ENCODE peak calls at places on chromosomes 16 and 17, in four cellular contexts. C, Z, B and D are unnamed samples.

GRCh38 chr16:52271088-52271487 is 275.9 kb downstream of the TOX3 start:
- DNase-seq in C (no peak), Z (no peak), B (no peak), D (no peak)

GRCh38 chr17:27690882-27691281 is 59.9 kb downstream of the LGALS9 start:
- DNase-seq in C (no peak), Z (no peak), B (no peak), D (no peak)

GRCh38 chr17:74712756-74713155 is at the start of gene CD300LF:
- DNase-seq in C (no peak), Z (peak), B (peak), D (peak)

GRCh38 chr17:42171831-42172230 is 9.1 kb downstream of the KCNH4 start:
- DNase-seq in C (no peak), Z (no peak), B (no peak), D (no peak)

GRCh38 chr16:31200821-31201510 is 1.6 kb downstream of the PYCARD start:
- DNase-seq in C (no peak), Z (no peak), B (peak), D (peak)

GRCh38 chr16:3010510-3010909 is 2.2 kb upstream of the CLDN9 start:
- DNase-seq in C (no peak), Z (no peak), B (no peak), D (no peak)

GRCh38 chr17:43212641-43213490 is 1.2 kb downstream of the TMEM106A start:
- DNase-seq in C (no peak), Z (peak), B (no peak), D (peak)

GRCh38 chr16:14351647-14352046 is 278.4 kb downstream of the PARN start:
- DNase-seq in C (no peak), Z (no peak), B (no peak), D (no peak)

GRCh38 chr17:63162406-63163157 is 196.5 kb downstream of the TANC2 start:
- DNase-seq in C (no peak), Z (no peak), B (no peak), D (no peak)

DNA sequence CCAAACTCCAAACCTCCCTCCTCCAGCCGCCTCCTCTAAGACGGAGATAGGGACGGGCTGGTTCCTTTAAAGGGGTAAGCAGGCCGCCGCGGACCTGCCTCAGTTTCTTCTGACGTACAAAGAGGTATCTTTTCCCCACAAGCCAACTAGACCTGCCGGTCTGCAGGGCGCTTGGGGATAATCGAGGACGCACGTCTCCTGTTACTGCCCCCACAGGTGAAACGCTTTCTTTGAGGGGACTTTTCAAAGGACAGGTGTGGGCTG is 25.1 kb upstream of the RFFL start:
- DNase-seq in C (peak), Z (peak), B (no peak), D (no peak)
- TF ChIP-seq POLR2A in C (no peak), Z (no peak), B (no peak), D (peak)

GRCh38 chr16:35497399-35497798 is 2038.0 kb downstream of the TP53TG3F start:
- DNase-seq in C (no peak), Z (no peak), B (no peak), D (no peak)
- TF ChIP-seq POLR2A in C (no peak), Z (no peak), B (no peak), D (no peak)

GRCh38 chr17:48127371-48128051 is 19.9 kb downstream of the SNX11 start:
- DNase-seq in C (no peak), Z (no peak), B (no peak), D (no peak)
- TF ChIP-seq POLR2A in C (no peak), Z (no peak), B (no peak), D (no peak)

GRCh38 chr16:28902909-28903308 is 22.1 kb downstream of the RABEP2 start:
- DNase-seq in C (no peak), Z (no peak), B (no peak), D (peak)
- TF ChIP-seq POLR2A in C (no peak), Z (no peak), B (no peak), D (no peak)

GRCh38 chr17:1008008-1008761 is 11.3 kb downstream of the TIMM22 start:
- DNase-seq in C (no peak), Z (no peak), B (no peak), D (no peak)
- TF ChIP-seq POLR2A in C (no peak), Z (no peak), B (no peak), D (no peak)

GRCh38 chr17:46192211-46192483 is 1.1 kb downstream of the KANSL1 start:
- DNase-seq in C (no peak), Z (no peak), B (no peak), D (no peak)

GRCh38 chr17:46193246-46193625 is at the start of gene KANSL1:
- DNase-seq in C (peak), Z (peak), B (peak), D (peak)

GRCh38 chr17:46190763-46191162 is 2.5 kb downstream of the KANSL1 start:
- DNase-seq in C (no peak), Z (no peak), B (no peak), D (no peak)

GRCh38 chr17:46192484-46193245 is 564 bp downstream of the KANSL1 start:
- DNase-seq in C (peak), Z (peak), B (peak), D (peak)

GRCh38 chr17:46191332-46192210 is 1.7 kb downstream of the KANSL1 start:
- DNase-seq in C (peak), Z (peak), B (no peak), D (peak)
- TF ChIP-seq POLR2A in C (peak), Z (no peak), B (no peak), D (peak)